ENCODE peak calls at places on chromosomes 1 and 21, in ten cellular contexts. L is HFF-Myc; H is aorta; M is Karpas-422; Y is PC-3; J is fibroblast of lung; F is BE2C; U is astrocyte of the cerebellum; W is effector memory CD4-positive, alpha-beta T cell; C is PC-9. S is an unnamed sample.

GRCh38 chr1:218686258-218686657 is 341.1 kb downstream of the TGFB2 start:
- DNase-seq in L (peak), H (no peak), M (no peak), Y (peak), J (peak), F (no peak), U (no peak), W (no peak), C (no peak), S (peak)

GRCh38 chr1:13728104-13728503 is 28.1 kb downstream of the PRDM2 start:
- DNase-seq in L (no peak), H (no peak), M (no peak), Y (no peak), J (no peak), F (no peak), U (no peak), W (no peak), C (no peak), S (no peak)

GRCh38 chr1:92577251-92577895 is 90.6 kb upstream of the GFI1 start:
- DNase-seq in L (no peak), H (no peak), M (no peak), Y (peak), J (peak), F (no peak), U (no peak), W (no peak), C (no peak), S (no peak)

GRCh38 chr1:231826566-231826965 is 200.0 kb downstream of the DISC1 start:
- DNase-seq in L (no peak), H (no peak), M (no peak), Y (peak), J (no peak), F (no peak), U (no peak), W (no peak), C (no peak), S (no peak)

GRCh38 chr1:25723250-25723880 is 76.6 kb upstream of the SELENON start:
- DNase-seq in L (no peak), H (no peak), M (no peak), Y (no peak), J (no peak), F (no peak), U (no peak), W (no peak), C (no peak), S (no peak)

GRCh38 chr1:2088434-2088833 is 38.2 kb downstream of the PRKCZ start:
- DNase-seq in L (no peak), H (no peak), M (no peak), Y (no peak), J (peak), F (no peak), U (no peak), W (no peak), C (no peak), S (peak)

GRCh38 chr1:169201084-169201619 is 94.7 kb downstream of the ATP1B1 start:
- DNase-seq in L (no peak), H (no peak), M (no peak), Y (no peak), J (peak), F (no peak), U (peak), W (no peak), C (no peak), S (peak)

GRCh38 chr21:35145626-35146236 is 96.6 kb upstream of the RUNX1 start:
- DNase-seq in L (no peak), H (peak), M (no peak), Y (no peak), J (no peak), F (no peak), U (no peak), W (no peak), C (no peak), S (no peak)

GRCh38 chr1:116919802-116920201 is 10.1 kb downstream of the PTGFRN start:
- DNase-seq in L (no peak), H (no peak), M (no peak), Y (no peak), J (no peak), F (peak), U (no peak), W (no peak), C (no peak), S (no peak)

GRCh38 chr1:109760581-109761226 is 3.0 kb downstream of the EPS8L3 start:
- DNase-seq in L (no peak), H (peak), M (no peak), Y (no peak), J (no peak), F (no peak), U (no peak), W (no peak), C (no peak), S (no peak)

GRCh38 chr21:45769896-45770295 is 126.4 kb downstream of the PCBP3 start:
- DNase-seq in L (no peak), H (peak), M (no peak), Y (no peak), J (no peak), F (no peak), U (no peak), W (no peak), C (no peak), S (no peak)

GRCh38 chr1:182484067-182484466 is 34.1 kb downstream of the RGSL1 start:
- DNase-seq in L (no peak), H (no peak), M (peak), Y (no peak), J (no peak), F (no peak), U (no peak), W (no peak), C (no peak), S (no peak)

GRCh38 chr1:25031966-25032667 is 102.0 kb upstream of the RUNX3 start:
- DNase-seq in L (no peak), H (no peak), M (peak), Y (peak), J (peak), F (no peak), U (no peak), W (peak), C (no peak), S (no peak)

GRCh38 chr1:86972262-86972661 is 57.8 kb downstream of the HS2ST1 start:
- DNase-seq in L (no peak), H (no peak), M (peak), Y (no peak), J (no peak), F (no peak), U (no peak), W (no peak), C (no peak), S (no peak)

GRCh38 chr1:165376041-165376810 is 19.7 kb upstream of the LMX1A start:
- DNase-seq in L (peak), H (peak), M (no peak), Y (peak), J (peak), F (no peak), U (peak), W (no peak), C (peak), S (peak)

GRCh38 chr1:183575606-183576005 is 14.7 kb downstream of the NCF2 start:
- DNase-seq in L (no peak), H (no peak), M (no peak), Y (no peak), J (no peak), F (no peak), U (no peak), W (no peak), C (no peak), S (no peak)

GRCh38 chr1:202697038-202697437 is 13.2 kb downstream of the SYT2 start:
- DNase-seq in L (no peak), H (peak), M (no peak), Y (no peak), J (no peak), F (no peak), U (no peak), W (no peak), C (no peak), S (no peak)

GRCh38 chr1:19640363-19641316 is 3.5 kb upstream of the NBL1 start:
- DNase-seq in L (no peak), H (no peak), M (no peak), Y (peak), J (no peak), F (peak), U (peak), W (no peak), C (peak), S (no peak)

GRCh38 chr1:15343729-15344128 is 66.0 kb upstream of the EFHD2 start:
- DNase-seq in L (no peak), H (peak), M (no peak), Y (no peak), J (peak), F (no peak), U (peak), W (no peak), C (no peak), S (no peak)

DNA sequence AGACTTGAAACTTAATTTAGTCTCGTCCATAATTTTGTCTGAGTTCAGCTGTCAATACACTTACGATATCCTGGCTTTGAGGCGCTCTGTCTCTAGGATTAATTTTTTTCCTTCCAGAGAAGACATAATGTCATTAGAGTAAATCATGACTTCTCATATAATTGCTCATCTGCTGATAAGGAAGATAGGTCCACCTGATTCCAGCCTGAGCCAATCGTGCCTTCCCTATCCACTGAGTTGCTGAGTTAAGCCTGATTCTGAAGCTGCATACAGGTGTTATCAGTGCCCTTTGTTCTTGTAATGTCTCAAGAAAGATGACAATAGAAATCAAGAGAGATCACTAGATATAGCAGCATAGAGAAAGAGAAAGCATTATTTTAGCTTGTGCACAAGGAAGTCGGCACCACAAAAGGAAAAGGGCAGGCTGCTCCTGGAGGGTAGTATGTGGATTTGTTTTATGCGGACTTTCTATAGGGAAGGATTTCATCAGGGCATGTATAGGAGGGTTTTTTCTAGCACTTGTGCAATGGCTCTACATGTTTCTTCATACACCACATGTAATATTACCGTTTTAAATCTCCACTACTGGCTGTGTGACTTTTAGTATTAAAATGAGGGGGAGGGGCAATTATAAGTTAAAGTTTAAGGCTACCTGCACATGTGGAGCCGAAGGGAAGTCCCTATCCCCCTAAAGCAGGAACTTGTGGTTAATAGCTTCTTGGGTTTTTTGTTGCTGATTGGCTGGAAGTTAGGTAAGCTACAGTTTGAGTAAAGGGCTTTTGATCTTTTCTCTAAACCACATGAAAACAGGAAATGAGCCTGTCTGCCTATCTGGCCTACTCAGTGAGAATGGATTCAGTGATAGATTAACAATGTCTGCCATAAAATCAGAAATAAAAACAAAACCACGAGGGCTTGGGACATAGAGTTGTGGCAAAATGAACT is 133.4 kb downstream of the PLPPR5 start:
- DNase-seq in L (no peak), H (no peak), M (peak), Y (no peak), J (no peak), F (peak), U (no peak), W (peak), C (no peak), S (no peak)
- H3K4me3 ChIP-seq in L (no peak), H (no peak), M (no peak), Y (no peak), J (no peak), F (no peak), U (no peak), W (peak), C (no peak), S (no peak)

DNA sequence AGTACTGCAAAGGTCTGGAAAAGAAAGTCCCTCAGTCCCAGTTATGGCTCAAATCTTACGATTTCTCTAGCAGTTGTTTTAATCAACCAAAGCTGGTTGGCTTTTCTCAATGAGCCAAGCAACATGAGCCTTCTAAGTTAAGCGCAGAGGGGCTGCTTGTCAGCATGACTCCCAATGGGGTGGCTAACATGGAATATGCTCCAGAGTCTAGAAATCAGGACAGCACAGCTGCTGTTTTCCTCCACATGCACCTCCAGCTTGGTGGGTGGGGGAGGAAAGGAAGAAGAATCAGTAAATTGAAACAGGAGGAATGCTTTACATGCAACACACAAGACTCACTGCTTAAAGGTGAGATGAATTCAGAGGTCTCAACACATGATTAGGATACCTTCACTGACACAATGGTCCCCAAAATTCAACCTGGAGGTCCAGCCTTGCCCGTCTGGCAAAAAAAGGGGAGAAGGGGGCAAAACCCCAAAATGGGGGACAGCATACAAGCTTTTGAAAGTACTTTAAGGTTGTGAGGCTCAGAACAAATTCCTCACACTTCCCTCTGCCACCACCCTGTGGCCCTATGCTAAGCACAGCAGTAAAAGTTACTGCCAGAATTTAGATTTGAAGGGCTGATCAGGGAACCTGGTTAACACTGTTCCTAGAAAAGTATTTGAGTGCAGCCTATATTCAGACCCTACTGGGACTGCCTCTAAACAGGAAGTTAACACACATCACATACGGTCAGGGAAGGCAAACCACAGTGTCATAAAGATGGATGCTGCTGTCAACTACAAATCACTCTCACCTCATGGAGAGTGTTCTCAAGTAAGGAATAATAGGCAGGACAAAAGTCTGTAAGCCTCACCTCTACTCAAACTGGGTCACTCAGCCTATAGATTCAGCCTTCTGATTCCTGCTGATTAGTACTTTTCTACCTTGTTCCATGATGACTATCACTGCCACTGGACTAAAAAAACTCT is 2.6 kb downstream of the GATAD2B start:
- DNase-seq in L (peak), H (no peak), M (peak), Y (peak), J (peak), F (no peak), U (no peak), W (no peak), C (no peak), S (no peak)
- H3K4me3 ChIP-seq in L (peak), H (no peak), M (peak), Y (peak), J (peak), F (peak), U (peak), W (peak), C (peak), S (no peak)

DNA sequence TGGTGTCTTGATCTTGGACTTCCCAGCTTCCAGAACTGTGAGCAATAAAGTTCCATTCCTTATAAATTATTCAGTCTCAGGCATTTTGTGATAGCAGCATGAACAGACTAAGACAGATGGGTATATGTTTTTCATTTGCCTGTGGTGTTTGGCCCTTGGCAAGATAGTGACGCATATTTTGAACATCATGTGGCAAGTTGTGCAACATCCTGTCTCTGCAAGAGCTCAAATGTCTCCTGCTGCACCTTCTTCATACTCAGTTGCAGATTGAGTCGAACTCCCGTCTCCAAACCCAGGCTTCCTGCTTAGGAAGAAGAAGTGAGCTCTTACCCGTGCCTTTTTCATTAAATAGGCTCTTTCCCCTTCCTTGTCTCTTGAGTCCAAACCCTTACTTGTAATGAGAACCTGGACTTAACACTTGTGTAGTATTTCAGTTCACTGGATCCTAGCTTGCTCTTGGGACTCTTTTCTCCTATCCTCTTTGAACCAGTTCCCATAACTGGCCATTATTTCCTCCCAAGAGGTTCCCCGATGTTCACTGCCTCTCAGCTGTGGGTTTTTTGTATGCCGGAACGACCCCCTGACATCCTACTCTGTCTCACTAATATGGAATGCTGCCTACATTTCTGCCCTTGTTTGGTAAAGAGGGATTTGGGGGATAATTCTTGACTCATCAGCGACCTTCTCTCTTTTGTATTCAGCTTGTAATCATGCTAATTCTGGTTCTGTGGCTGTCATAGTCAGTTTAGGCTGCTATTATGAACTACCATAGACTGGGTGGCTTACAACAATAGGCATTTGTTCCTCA is 125.0 kb upstream of the KCNK2 start:
- DNase-seq in L (peak), H (no peak), M (no peak), Y (peak), J (peak), F (no peak), U (peak), W (no peak), C (peak), S (peak)
- H3K4me3 ChIP-seq in L (peak), H (no peak), M (no peak), Y (no peak), J (no peak), F (no peak), U (no peak), W (no peak), C (no peak), S (no peak)

GRCh38 chr21:42392731-42393442 is 3.0 kb downstream of the TMPRSS3 start:
- DNase-seq in L (no peak), H (peak), M (peak), Y (peak), J (no peak), F (no peak), U (no peak), W (no peak), C (no peak), S (no peak)
- H3K4me3 ChIP-seq in L (no peak), H (no peak), M (no peak), Y (no peak), J (no peak), F (no peak), U (no peak), W (no peak), C (no peak), S (no peak)

GRCh38 chr1:166910396-166910994 is 34.4 kb upstream of the TADA1 start:
- DNase-seq in L (peak), H (no peak), M (peak), Y (peak), J (peak), F (peak), U (peak), W (peak), C (peak), S (peak)

GRCh38 chr1:166907763-166908162 is 31.7 kb upstream of the TADA1 start:
- DNase-seq in L (no peak), H (no peak), M (peak), Y (no peak), J (no peak), F (no peak), U (no peak), W (no peak), C (no peak), S (no peak)

GRCh38 chr1:166908942-166909341 is 32.9 kb upstream of the TADA1 start:
- DNase-seq in L (no peak), H (no peak), M (no peak), Y (peak), J (no peak), F (no peak), U (no peak), W (no peak), C (no peak), S (no peak)

GRCh38 chr1:166914111-166914510 is 38.0 kb upstream of the TADA1 start:
- DNase-seq in L (no peak), H (no peak), M (no peak), Y (peak), J (no peak), F (no peak), U (no peak), W (no peak), C (no peak), S (no peak)

DNA sequence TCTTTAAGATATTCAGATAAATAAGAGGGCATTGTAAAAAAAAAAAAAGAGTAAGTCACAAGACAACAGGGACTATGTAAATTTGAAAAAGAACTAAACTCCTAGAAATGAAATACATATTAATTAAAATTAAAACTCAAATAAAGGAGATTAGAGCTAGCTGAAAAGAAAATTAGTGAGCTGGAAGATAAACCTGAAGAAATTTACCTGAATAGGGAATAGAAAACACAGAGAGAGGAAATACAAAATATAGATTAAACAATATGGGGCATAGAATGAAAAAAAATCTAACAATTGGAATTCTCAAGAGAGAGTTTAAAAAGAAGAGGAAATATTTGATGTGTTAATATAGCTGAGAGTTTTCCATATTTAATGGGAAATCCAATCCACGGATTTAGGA is 35.6 kb upstream of the TADA1 start:
- DNase-seq in L (no peak), H (no peak), M (no peak), Y (no peak), J (no peak), F (no peak), U (no peak), W (no peak), C (no peak), S (no peak)
- H3K4me3 ChIP-seq in L (no peak), H (no peak), M (no peak), Y (no peak), J (no peak), F (no peak), U (no peak), W (no peak), C (no peak), S (no peak)

DNA sequence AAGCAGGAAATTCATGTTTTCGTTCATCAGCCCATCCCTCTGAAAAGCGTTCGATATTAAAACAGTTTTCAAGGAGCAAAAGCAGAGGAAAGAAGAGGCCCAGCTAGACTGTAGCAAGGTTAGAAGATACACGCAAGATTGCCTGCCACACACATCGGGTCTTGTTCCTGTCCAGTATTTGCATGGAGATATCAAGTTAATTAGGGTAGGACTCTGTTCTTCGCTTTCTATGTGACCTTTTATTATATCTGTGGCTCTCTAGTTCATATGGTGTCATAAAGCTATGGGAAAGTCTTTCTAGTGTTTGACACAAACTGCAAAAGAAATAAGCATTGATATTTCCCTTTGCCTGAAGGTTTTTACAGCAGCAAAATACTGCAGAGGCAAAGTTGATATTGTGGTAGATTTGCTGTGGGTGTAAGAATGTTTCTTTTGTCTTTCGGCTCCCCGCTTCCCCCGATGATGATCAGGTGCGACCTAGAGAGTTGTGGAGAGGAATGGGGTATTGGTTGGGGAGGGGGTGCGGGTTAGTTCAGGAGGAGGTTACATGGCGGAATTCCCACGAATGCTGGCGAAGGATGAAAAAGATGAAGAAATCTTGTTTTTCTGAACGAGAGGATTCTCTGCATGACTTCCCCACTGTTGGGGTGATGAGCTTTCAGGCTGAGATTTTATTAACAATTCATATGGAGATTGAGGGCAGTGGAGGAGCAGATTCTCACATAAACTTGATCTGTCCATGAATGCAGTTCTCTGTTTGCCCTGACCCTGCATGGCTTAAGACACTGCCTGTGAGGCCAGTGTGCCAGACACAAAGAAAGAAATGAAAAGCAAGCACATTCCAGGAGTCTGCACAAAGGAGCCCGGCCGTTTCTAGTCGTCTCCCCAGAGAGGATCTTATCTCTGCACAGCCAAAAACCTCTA is 550.1 kb downstream of the USP25 start:
- DNase-seq in L (no peak), H (no peak), M (no peak), Y (no peak), J (peak), F (no peak), U (peak), W (no peak), C (no peak), S (peak)
- H3K4me3 ChIP-seq in L (peak), H (peak), M (no peak), Y (no peak), J (peak), F (no peak), U (peak), W (no peak), C (no peak), S (peak)